ENCODE peak calls at places on chromosome 14, in ten cellular contexts. K, P, V, B, Y, U, X, A, M and O are unnamed samples.

GRCh38 chr14:75141967-75142366 is 15.1 kb upstream of the NEK9 start:
- DNase-seq in B (no peak), X (no peak), P (no peak), K (no peak), M (peak; percentile 22), V (peak; percentile 12), Y (no peak), U (no peak), A (no peak), O (no peak)

GRCh38 chr14:49173765-49174373 is 412.3 kb downstream of the RPS29 start:
- DNase-seq in M (peak; percentile 88), Y (peak; percentile 76), P (no peak), K (no peak), U (no peak), A (no peak), B (peak; percentile 38), X (peak; percentile 66), V (peak; percentile 43), O (no peak)

GRCh38 chr14:75390183-75390582 is 37.6 kb upstream of the JDP2 start:
- DNase-seq in Y (no peak), V (no peak), A (no peak), M (no peak), U (no peak), X (no peak), P (no peak), B (no peak), K (no peak), O (no peak)

GRCh38 chr14:94364037-94364436 is 24.4 kb downstream of the SERPINA1 start:
- DNase-seq in V (no peak), Y (no peak), U (no peak), X (no peak), M (no peak), P (no peak), K (peak; percentile 32), B (no peak), A (no peak), O (no peak)

GRCh38 chr14:53295985-53296582 is 143.0 kb upstream of the DDHD1 start:
- DNase-seq in P (no peak), B (no peak), X (peak; percentile 20), A (no peak), Y (no peak), U (no peak), V (peak; percentile 19), M (peak; percentile 67), K (no peak), O (no peak)

GRCh38 chr14:49621114-49621881 is 699 bp downstream of the MGAT2 start:
- DNase-seq in X (no peak), A (peak; percentile 94), P (peak; percentile 89), V (no peak), Y (peak; percentile 58), U (peak; percentile 75), M (peak; percentile 43), B (peak; percentile 75), K (peak; percentile 87), O (no peak)

GRCh38 chr14:33674716-33675115 is 276.2 kb downstream of the EGLN3 start:
- DNase-seq in U (no peak), A (no peak), V (no peak), K (no peak), M (no peak), P (no peak), B (no peak), X (no peak), Y (no peak), O (no peak)

GRCh38 chr14:104586832-104587620 is 7.5 kb downstream of the C14orf180 start:
- DNase-seq in K (peak; percentile 79), P (peak; percentile 84), V (no peak), Y (no peak), A (peak; percentile 87), B (no peak), M (no peak), X (no peak), U (no peak), O (no peak)

GRCh38 chr14:66758031-66758613 is 250.2 kb downstream of the GPHN start:
- DNase-seq in K (no peak), M (peak; percentile 10), A (no peak), Y (no peak), X (peak; percentile 56), P (no peak), V (no peak), U (no peak), B (no peak), O (no peak)

DNA sequence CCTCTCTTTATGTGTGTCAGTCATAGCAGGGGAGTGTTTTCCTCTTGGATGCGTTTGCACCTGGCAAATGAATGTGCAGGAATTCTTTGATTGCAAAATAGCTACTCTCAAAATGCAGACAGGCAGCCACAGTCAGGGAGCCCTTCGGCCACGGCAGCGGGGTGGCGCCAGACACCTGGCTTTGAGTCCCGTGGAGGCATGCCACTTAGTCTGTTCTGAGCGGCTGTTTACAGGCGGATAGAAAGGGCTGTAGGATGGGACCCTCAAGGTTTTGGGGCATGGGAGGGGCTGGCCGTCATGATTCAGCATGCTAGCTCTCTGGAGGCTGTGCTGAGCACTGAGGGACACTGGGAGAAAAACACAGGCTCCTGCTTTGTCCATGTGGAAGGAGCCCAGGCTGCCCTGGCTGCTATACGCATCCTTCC is 117.1 kb downstream of the SLC25A47 start:
- DNase-seq in X (peak; percentile 82), M (peak; percentile 87), K (no peak), B (peak; percentile 82), V (peak; percentile 79), Y (peak; percentile 73), P (peak; percentile 73), U (peak; percentile 73), A (no peak), O (no peak)
- H3K27ac ChIP-seq in X (peak overlapping the region; percentile 24), M (peak overlapping the region; percentile 79), K (no peak overlapping the region), B (peak overlapping the region; percentile 85), V (peak overlapping the region; percentile 75), Y (peak overlapping the region; percentile 67), P (peak overlapping the region; percentile 72), U (peak overlapping the region; percentile 1), A (no peak overlapping the region), O (peak overlapping the region; percentile 35)

DNA sequence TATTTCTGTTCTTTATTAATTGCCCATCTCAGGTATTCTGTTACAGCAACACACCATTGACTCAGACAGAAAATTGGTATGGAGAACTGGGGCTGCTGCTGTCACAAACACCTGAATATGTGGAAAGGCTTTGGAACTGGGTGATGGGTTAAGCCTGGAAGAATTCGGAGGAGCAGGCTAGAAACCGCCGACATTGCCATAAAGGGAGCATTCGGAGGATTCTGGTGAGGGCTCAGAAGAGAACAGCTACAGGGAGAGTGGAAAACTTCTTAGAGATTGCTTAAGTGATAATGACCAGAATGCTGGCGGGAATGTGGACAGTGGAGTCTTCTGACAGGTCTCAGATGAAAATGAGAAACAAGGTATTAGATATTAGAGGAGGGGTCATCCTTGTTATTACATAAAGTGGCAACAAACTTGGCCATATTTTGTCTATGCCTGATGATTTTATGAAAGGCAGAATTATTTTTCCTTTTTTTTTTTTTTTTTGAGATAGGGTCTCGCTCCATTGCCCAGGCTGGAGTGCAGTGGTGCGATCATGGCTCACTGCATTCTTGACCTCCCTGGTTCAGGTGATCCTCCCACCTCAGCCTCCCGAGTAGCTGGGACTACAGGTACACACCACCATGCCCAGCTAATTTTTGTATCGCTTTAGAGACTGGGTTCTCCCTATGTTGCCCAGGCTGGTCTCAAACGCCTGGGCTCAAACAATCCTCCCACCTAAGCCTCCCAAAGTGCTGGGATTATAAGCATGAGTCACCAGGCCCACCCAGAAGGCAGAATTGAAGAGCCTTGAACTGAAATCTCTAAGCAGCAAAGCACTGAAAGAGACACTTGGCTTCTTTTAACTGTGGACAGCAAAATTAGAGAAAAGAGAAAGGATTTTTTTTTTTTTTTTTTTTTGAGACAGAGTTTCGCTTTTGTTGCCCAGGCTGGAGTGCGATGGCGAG is 16.7 kb upstream of the RCOR1 start:
- DNase-seq in V (no peak), X (no peak), M (no peak), B (no peak), K (no peak), Y (no peak), U (no peak), P (no peak), A (no peak), O (no peak)
- H3K27ac ChIP-seq in V (no peak overlapping the region), X (no peak overlapping the region), M (no peak overlapping the region), B (no peak overlapping the region), K (no peak overlapping the region), Y (no peak overlapping the region), U (no peak overlapping the region), P (no peak overlapping the region), A (no peak overlapping the region), O (no peak overlapping the region)

GRCh38 chr14:61250063-61250462 is 31.1 kb downstream of the TMEM30B start:
- DNase-seq in M (no peak), U (no peak), Y (no peak), V (no peak), X (no peak), P (no peak), B (no peak), A (no peak), K (no peak), O (no peak)

GRCh38 chr14:61255968-61256367 is 25.2 kb downstream of the TMEM30B start:
- DNase-seq in Y (no peak), K (no peak), V (no peak), M (no peak), U (no peak), P (no peak), B (no peak), A (no peak), X (no peak), O (no peak)

GRCh38 chr14:61254803-61255526 is 26.2 kb downstream of the TMEM30B start:
- DNase-seq in Y (no peak), P (no peak), V (no peak), K (no peak), U (no peak), X (no peak), M (no peak), B (no peak), A (no peak), O (no peak)

GRCh38 chr14:61252354-61253063 is 28.6 kb downstream of the TMEM30B start:
- DNase-seq in K (peak; percentile 86), U (peak; percentile 65), P (no peak), V (peak; percentile 89), A (no peak), X (peak; percentile 71), Y (peak; percentile 70), M (peak; percentile 98), B (peak; percentile 56), O (peak; percentile 21)

GRCh38 chr14:61253064-61253753 is 27.9 kb downstream of the TMEM30B start:
- DNase-seq in K (no peak), X (no peak), A (no peak), B (no peak), M (peak; percentile 21), P (no peak), U (no peak), V (no peak), Y (no peak), O (no peak)
- H3K27ac ChIP-seq in K (no peak overlapping the region), X (no peak overlapping the region), A (no peak overlapping the region), B (no peak overlapping the region), M (peak overlapping the region; percentile 6), P (no peak overlapping the region), U (no peak overlapping the region), V (no peak overlapping the region), Y (no peak overlapping the region), O (no peak overlapping the region)

DNA sequence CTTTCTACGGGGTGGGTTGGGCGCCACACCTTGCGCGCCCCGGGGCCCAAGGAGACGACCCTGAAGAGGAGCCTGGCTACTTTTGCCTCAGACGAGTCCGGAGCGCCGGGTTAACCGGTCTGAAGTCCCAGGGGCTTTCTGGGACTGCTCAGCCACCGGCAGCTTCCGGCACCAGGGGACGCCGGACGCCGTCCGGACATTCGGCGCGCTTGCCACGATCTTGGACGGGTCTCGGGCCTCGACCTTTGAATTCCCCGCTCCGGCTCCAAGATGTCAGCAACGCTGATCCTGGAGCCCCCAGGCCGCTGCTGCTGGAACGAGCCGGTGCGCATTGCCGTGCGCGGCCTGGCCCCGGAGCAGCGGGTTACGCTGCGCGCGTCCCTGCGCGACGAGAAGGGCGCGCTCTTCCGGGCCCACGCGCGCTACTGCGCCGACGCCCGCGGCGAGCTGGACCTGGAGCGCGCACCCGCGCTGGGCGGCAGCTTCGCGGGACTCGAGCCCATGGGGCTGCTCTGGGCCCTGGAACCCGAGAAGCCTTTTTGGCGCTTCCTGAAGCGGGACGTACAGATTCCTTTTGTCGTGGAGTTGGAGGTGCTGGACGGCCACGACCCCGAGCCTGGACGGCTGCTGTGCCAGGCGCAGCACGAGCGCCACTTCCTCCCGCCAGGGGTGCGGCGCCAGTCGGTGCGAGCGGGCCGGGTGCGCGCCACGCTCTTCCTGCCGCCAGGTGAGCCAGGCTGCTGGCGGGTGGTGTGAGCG is at the start of gene ACOT4:
- DNase-seq in V (peak; percentile 14), M (peak; percentile 65), A (peak; percentile 75), X (peak; percentile 69), B (peak; percentile 56), K (no peak), U (peak; percentile 35), P (peak; percentile 62), Y (no peak), O (peak; percentile 68)
- H3K27ac ChIP-seq in V (no peak within 1 kb of the TSS), M (no peak within 1 kb of the TSS), A (no peak within 1 kb of the TSS), X (peak within 1 kb of the TSS; percentile 74), B (peak within 1 kb of the TSS; percentile 66), K (no peak within 1 kb of the TSS), U (no peak within 1 kb of the TSS), P (no peak within 1 kb of the TSS), Y (no peak within 1 kb of the TSS), O (peak within 1 kb of the TSS; percentile 75)